ENCODE peak calls at places on chromosomes 2 and 18, in four cellular contexts. One of them, this sample, is unnamed.

GRCh38 chr2:148802448-148803220 is 72.4 kb upstream of the KIF5C start:
- DNase-seq in HepG2: no peak
- DNase-seq in K562: no peak
- DNase-seq in A549: no peak
- DNase-seq in this sample: no peak

GRCh38 chr2:127626175-127626574 is 19.8 kb upstream of the GPR17 start:
- DNase-seq in K562: no peak
- DNase-seq in HepG2: no peak
- DNase-seq in A549: no peak
- DNase-seq in this sample: no peak

GRCh38 chr18:9578306-9578705 is 36.1 kb downstream of the PPP4R1 start:
- DNase-seq in K562: peak; percentile 24
- DNase-seq in A549: no peak
- DNase-seq in HepG2: no peak
- DNase-seq in this sample: no peak

GRCh38 chr2:7792031-7792651 is 874.9 kb downstream of the RNF144A start:
- DNase-seq in HepG2: peak; percentile 18
- DNase-seq in A549: no peak
- DNase-seq in K562: no peak
- DNase-seq in this sample: no peak

GRCh38 chr2:7670905-7671304 is 753.7 kb downstream of the RNF144A start:
- DNase-seq in A549: no peak
- DNase-seq in K562: no peak
- DNase-seq in HepG2: no peak
- DNase-seq in this sample: no peak

GRCh38 chr2:142094233-142094632 is 36.6 kb downstream of the LRP1B start:
- DNase-seq in K562: no peak
- DNase-seq in A549: no peak
- DNase-seq in HepG2: no peak
- DNase-seq in this sample: no peak

GRCh38 chr2:192591617-192592016 is 396.9 kb upstream of the TMEFF2 start:
- DNase-seq in K562: no peak
- DNase-seq in A549: no peak
- DNase-seq in HepG2: no peak
- DNase-seq in this sample: no peak

GRCh38 chr2:173298536-173299097 is 56.1 kb upstream of the CDCA7 start:
- DNase-seq in A549: no peak
- DNase-seq in HepG2: no peak
- DNase-seq in K562: peak; percentile 46
- DNase-seq in this sample: no peak

GRCh38 chr2:99975386-99975785 is 167.0 kb downstream of the AFF3 start:
- DNase-seq in K562: no peak
- DNase-seq in HepG2: no peak
- DNase-seq in A549: no peak
- DNase-seq in this sample: no peak

GRCh38 chr18:57004366-57005121 is 142.3 kb upstream of the BOD1L2 start:
- DNase-seq in A549: no peak
- DNase-seq in K562: no peak
- DNase-seq in HepG2: peak; percentile 27
- DNase-seq in this sample: no peak

GRCh38 chr18:68498185-68498584 is 216.7 kb downstream of the TMX3 start:
- DNase-seq in A549: no peak
- DNase-seq in HepG2: no peak
- DNase-seq in K562: no peak
- DNase-seq in this sample: no peak

GRCh38 chr2:20661981-20662937 is 4.7 kb upstream of the GDF7 start:
- DNase-seq in K562: no peak
- DNase-seq in A549: no peak
- DNase-seq in HepG2: no peak
- DNase-seq in this sample: no peak

GRCh38 chr2:42901076-42901645 is 108.8 kb upstream of the HAAO start:
- DNase-seq in HepG2: no peak
- DNase-seq in K562: no peak
- DNase-seq in A549: no peak
- DNase-seq in this sample: no peak

GRCh38 chr2:85933753-85934594 is 45.2 kb upstream of the ST3GAL5 start:
- DNase-seq in A549: no peak
- DNase-seq in HepG2: no peak
- DNase-seq in K562: peak; percentile 92
- DNase-seq in this sample: no peak

GRCh38 chr2:227939271-227940027 is 68.0 kb downstream of the DAW1 start:
- DNase-seq in K562: peak; percentile 10
- DNase-seq in A549: peak; percentile 15
- DNase-seq in HepG2: peak; percentile 60
- DNase-seq in this sample: peak; percentile 34

GRCh38 chr2:56127013-56127772 is 56.6 kb upstream of the CCDC85A start:
- DNase-seq in HepG2: no peak
- DNase-seq in A549: no peak
- DNase-seq in K562: no peak
- DNase-seq in this sample: no peak

GRCh38 chr18:49510393-49511115 is 23.5 kb upstream of the C18orf32 start:
- DNase-seq in A549: peak; percentile 48
- DNase-seq in HepG2: no peak
- DNase-seq in K562: peak; percentile 53
- DNase-seq in this sample: peak; percentile 53
- TF ChIP-seq HMGXB4 in A549: no peak
- TF ChIP-seq HMGXB4 in HepG2: no peak
- TF ChIP-seq HMGXB4 in K562: no peak
- TF ChIP-seq HMGXB4 in this sample: no peak

GRCh38 chr2:9497017-9497416 is 22.7 kb downstream of the IAH1 start:
- DNase-seq in K562: no peak
- DNase-seq in A549: no peak
- DNase-seq in HepG2: no peak
- DNase-seq in this sample: no peak
- TF ChIP-seq HMGXB4 in K562: no peak
- TF ChIP-seq HMGXB4 in A549: no peak
- TF ChIP-seq HMGXB4 in HepG2: no peak
- TF ChIP-seq HMGXB4 in this sample: no peak

GRCh38 chr2:39094717-39095363 is 26.0 kb downstream of the SOS1 start:
- DNase-seq in K562: no peak
- DNase-seq in HepG2: no peak
- DNase-seq in A549: no peak
- DNase-seq in this sample: no peak
- TF ChIP-seq HMGXB4 in K562: no peak
- TF ChIP-seq HMGXB4 in HepG2: no peak
- TF ChIP-seq HMGXB4 in A549: no peak
- TF ChIP-seq HMGXB4 in this sample: no peak

DNA sequence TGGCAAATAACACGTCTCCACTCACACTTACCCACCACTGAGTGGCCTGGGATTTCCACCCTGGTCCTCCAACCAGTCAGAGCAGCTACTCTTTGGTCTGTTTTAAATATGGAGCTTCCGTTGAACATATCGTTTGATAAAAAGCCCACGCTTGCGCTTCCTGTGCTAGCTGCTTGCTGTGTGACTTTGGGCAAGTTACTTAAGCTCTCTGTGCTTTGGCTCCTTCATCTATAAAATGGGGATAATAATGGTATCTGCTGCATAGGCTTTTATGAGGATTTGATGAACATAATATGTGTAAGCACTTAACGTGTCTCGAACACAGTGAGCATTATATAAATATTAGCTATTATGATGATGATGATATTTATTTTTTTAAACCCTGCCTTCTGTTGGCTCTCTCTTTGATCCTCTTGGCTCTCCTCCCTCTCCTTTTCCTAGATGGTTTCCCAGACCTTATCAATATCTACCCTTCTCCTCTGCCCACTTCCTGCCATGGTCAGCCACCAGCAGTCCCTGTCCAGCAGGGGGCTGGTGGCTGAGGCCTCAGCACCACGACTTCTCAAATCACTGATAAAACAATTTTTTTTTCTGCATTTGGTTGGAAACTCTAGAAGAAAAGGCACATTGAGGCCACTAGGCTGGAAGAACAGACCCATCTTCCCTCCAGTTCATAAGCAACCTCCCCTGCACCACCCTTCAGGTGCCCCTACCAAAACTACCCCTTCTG is 191.9 kb downstream of the LOXHD1 start:
- DNase-seq in HepG2: no peak
- DNase-seq in A549: no peak
- DNase-seq in K562: no peak
- DNase-seq in this sample: no peak
- TF ChIP-seq HMGXB4 in HepG2: no peak
- TF ChIP-seq HMGXB4 in A549: no peak
- TF ChIP-seq HMGXB4 in K562: no peak
- TF ChIP-seq HMGXB4 in this sample: no peak